ENCODE peak calls at places on chromosomes 11 and 22, in six cellular contexts. One of them, this sample, is unnamed.

GRCh38 chr22:38569181-38569971 is 607 bp downstream of the DMC1 start:
- DNase-seq in occipital lobe: no peak
- DNase-seq in HEK293T: peak; percentile 52
- DNase-seq in M059J: no peak
- DNase-seq in posterior cingulate gyrus: no peak
- DNase-seq in HuH-7: no peak
- DNase-seq in this sample: peak; percentile 43

GRCh38 chr22:32204856-32205722 is at the start of gene RFPL2:
- DNase-seq in occipital lobe: peak; percentile 76
- DNase-seq in HEK293T: peak; percentile 85
- DNase-seq in posterior cingulate gyrus: peak; percentile 63
- DNase-seq in HuH-7: peak; percentile 88
- DNase-seq in M059J: no peak
- DNase-seq in this sample: no peak

GRCh38 chr11:65427691-65428577 is 5.3 kb downstream of the NEAT1 start:
- DNase-seq in HEK293T: no peak
- DNase-seq in occipital lobe: no peak
- DNase-seq in M059J: peak; percentile 89
- DNase-seq in HuH-7: no peak
- DNase-seq in posterior cingulate gyrus: no peak
- DNase-seq in this sample: peak; percentile 21

GRCh38 chr11:22860241-22860640 is at the start of gene CCDC179:
- DNase-seq in posterior cingulate gyrus: no peak
- DNase-seq in occipital lobe: no peak
- DNase-seq in HuH-7: no peak
- DNase-seq in HEK293T: no peak
- DNase-seq in M059J: no peak
- DNase-seq in this sample: no peak

GRCh38 chr22:45548991-45549736 is 46.5 kb downstream of the FBLN1 start:
- DNase-seq in HEK293T: no peak
- DNase-seq in occipital lobe: no peak
- DNase-seq in HuH-7: no peak
- DNase-seq in posterior cingulate gyrus: no peak
- DNase-seq in M059J: peak; percentile 91
- DNase-seq in this sample: no peak

GRCh38 chr11:95577716-95578460 is 211.7 kb downstream of the FAM76B start:
- DNase-seq in M059J: peak; percentile 2
- DNase-seq in HuH-7: no peak
- DNase-seq in HEK293T: no peak
- DNase-seq in occipital lobe: no peak
- DNase-seq in posterior cingulate gyrus: no peak
- DNase-seq in this sample: no peak

GRCh38 chr11:126408496-126408895 is 53.0 kb downstream of the ST3GAL4 start:
- DNase-seq in posterior cingulate gyrus: no peak
- DNase-seq in HuH-7: no peak
- DNase-seq in occipital lobe: no peak
- DNase-seq in HEK293T: no peak
- DNase-seq in M059J: no peak
- DNase-seq in this sample: no peak

GRCh38 chr11:12694182-12694531 is 19.9 kb downstream of the TEAD1 start:
- DNase-seq in HuH-7: no peak
- DNase-seq in posterior cingulate gyrus: no peak
- DNase-seq in HEK293T: no peak
- DNase-seq in M059J: no peak
- DNase-seq in occipital lobe: no peak
- DNase-seq in this sample: no peak

GRCh38 chr22:38718414-38718813 is 12.7 kb downstream of the GTPBP1 start:
- DNase-seq in M059J: peak; percentile 89
- DNase-seq in occipital lobe: peak; percentile 36
- DNase-seq in posterior cingulate gyrus: no peak
- DNase-seq in HuH-7: no peak
- DNase-seq in HEK293T: peak; percentile 76
- DNase-seq in this sample: no peak

GRCh38 chr11:71572811-71573210 is 7.4 kb downstream of the KRTAP5-10 start:
- DNase-seq in posterior cingulate gyrus: no peak
- DNase-seq in HuH-7: no peak
- DNase-seq in HEK293T: no peak
- DNase-seq in M059J: no peak
- DNase-seq in occipital lobe: no peak
- DNase-seq in this sample: no peak

GRCh38 chr11:129861702-129862107 is 33.7 kb downstream of the NFRKB start:
- DNase-seq in HuH-7: peak; percentile 76
- DNase-seq in occipital lobe: no peak
- DNase-seq in posterior cingulate gyrus: no peak
- DNase-seq in M059J: peak; percentile 98
- DNase-seq in HEK293T: peak; percentile 25
- DNase-seq in this sample: no peak

GRCh38 chr11:114239632-114240224 is 56.5 kb upstream of the NNMT start:
- DNase-seq in HEK293T: no peak
- DNase-seq in posterior cingulate gyrus: no peak
- DNase-seq in M059J: no peak
- DNase-seq in occipital lobe: no peak
- DNase-seq in HuH-7: no peak
- DNase-seq in this sample: no peak

GRCh38 chr11:130025371-130025770 is 22.7 kb upstream of the PRDM10 start:
- DNase-seq in occipital lobe: no peak
- DNase-seq in M059J: no peak
- DNase-seq in HEK293T: no peak
- DNase-seq in posterior cingulate gyrus: no peak
- DNase-seq in HuH-7: no peak
- DNase-seq in this sample: no peak

GRCh38 chr11:33449798-33450197 is 192.6 kb downstream of the HIPK3 start:
- DNase-seq in HEK293T: no peak
- DNase-seq in posterior cingulate gyrus: no peak
- DNase-seq in occipital lobe: no peak
- DNase-seq in HuH-7: no peak
- DNase-seq in M059J: peak; percentile 80
- DNase-seq in this sample: no peak

GRCh38 chr22:24391836-24392217 is 35.6 kb upstream of the ADORA2A start:
- DNase-seq in HEK293T: no peak
- DNase-seq in posterior cingulate gyrus: no peak
- DNase-seq in M059J: peak; percentile 63
- DNase-seq in HuH-7: no peak
- DNase-seq in occipital lobe: no peak
- DNase-seq in this sample: no peak

GRCh38 chr22:38742176-38742942 is 13.4 kb downstream of the SUN2 start:
- DNase-seq in M059J: no peak
- DNase-seq in posterior cingulate gyrus: no peak
- DNase-seq in occipital lobe: no peak
- DNase-seq in HEK293T: no peak
- DNase-seq in HuH-7: no peak
- DNase-seq in this sample: no peak

GRCh38 chr11:74650498-74650897 is 58.1 kb downstream of the POLD3 start:
- DNase-seq in posterior cingulate gyrus: no peak
- DNase-seq in M059J: no peak
- DNase-seq in HEK293T: no peak
- DNase-seq in occipital lobe: no peak
- DNase-seq in HuH-7: no peak
- DNase-seq in this sample: no peak

GRCh38 chr11:66856496-66857233 is at the start of gene LRFN4:
- DNase-seq in HEK293T: peak; percentile 49
- DNase-seq in HuH-7: no peak
- DNase-seq in posterior cingulate gyrus: no peak
- DNase-seq in M059J: peak; percentile 71
- DNase-seq in occipital lobe: no peak
- DNase-seq in this sample: peak; percentile 51

GRCh38 chr11:13238879-13239514 is 38.6 kb upstream of the BMAL1 start:
- DNase-seq in occipital lobe: no peak
- DNase-seq in M059J: peak; percentile 65
- DNase-seq in HuH-7: peak; percentile 38
- DNase-seq in posterior cingulate gyrus: no peak
- DNase-seq in HEK293T: peak; percentile 52
- DNase-seq in this sample: no peak

GRCh38 chr11:45233121-45233803 is 52.9 kb downstream of the SYT13 start:
- DNase-seq in HEK293T: peak; percentile 87
- DNase-seq in occipital lobe: peak; percentile 33
- DNase-seq in posterior cingulate gyrus: peak; percentile 54
- DNase-seq in HuH-7: peak; percentile 91
- DNase-seq in M059J: peak; percentile 61
- DNase-seq in this sample: peak; percentile 76

GRCh38 chr11:62794201-62794775 is 2.5 kb upstream of the TMEM223 start:
- DNase-seq in posterior cingulate gyrus: no peak
- DNase-seq in HuH-7: no peak
- DNase-seq in occipital lobe: no peak
- DNase-seq in M059J: no peak
- DNase-seq in HEK293T: no peak
- DNase-seq in this sample: no peak

GRCh38 chr11:45489281-45489906 is 176.0 kb downstream of the CHST1 start:
- DNase-seq in HEK293T: no peak
- DNase-seq in posterior cingulate gyrus: no peak
- DNase-seq in occipital lobe: no peak
- DNase-seq in HuH-7: no peak
- DNase-seq in M059J: no peak
- DNase-seq in this sample: no peak

GRCh38 chr11:124085583-124085982 is 29.7 kb upstream of the VWA5A start:
- DNase-seq in occipital lobe: no peak
- DNase-seq in M059J: peak; percentile 18
- DNase-seq in HEK293T: no peak
- DNase-seq in posterior cingulate gyrus: no peak
- DNase-seq in HuH-7: no peak
- DNase-seq in this sample: no peak

GRCh38 chr11:87299041-87299481 is 261.3 kb downstream of the TMEM135 start:
- DNase-seq in M059J: peak; percentile 22
- DNase-seq in HuH-7: no peak
- DNase-seq in HEK293T: no peak
- DNase-seq in posterior cingulate gyrus: no peak
- DNase-seq in occipital lobe: no peak
- DNase-seq in this sample: no peak

GRCh38 chr11:45021692-45022130 is 71.0 kb upstream of the TP53I11 start:
- DNase-seq in HEK293T: no peak
- DNase-seq in HuH-7: no peak
- DNase-seq in occipital lobe: no peak
- DNase-seq in posterior cingulate gyrus: no peak
- DNase-seq in M059J: peak; percentile 86
- DNase-seq in this sample: peak; percentile 31

GRCh38 chr11:67453816-67454732 is 1.1 kb upstream of the CABP4 start:
- DNase-seq in HuH-7: no peak
- DNase-seq in occipital lobe: no peak
- DNase-seq in posterior cingulate gyrus: no peak
- DNase-seq in M059J: no peak
- DNase-seq in HEK293T: no peak
- DNase-seq in this sample: no peak

GRCh38 chr11:96307748-96308133 is 35.3 kb downstream of the MAML2 start:
- DNase-seq in M059J: peak; percentile 96
- DNase-seq in posterior cingulate gyrus: no peak
- DNase-seq in occipital lobe: no peak
- DNase-seq in HuH-7: no peak
- DNase-seq in HEK293T: peak; percentile 24
- DNase-seq in this sample: no peak

GRCh38 chr22:32646476-32646875 is 155.0 kb upstream of the TIMP3 start:
- DNase-seq in M059J: no peak
- DNase-seq in posterior cingulate gyrus: no peak
- DNase-seq in HuH-7: no peak
- DNase-seq in occipital lobe: no peak
- DNase-seq in HEK293T: no peak
- DNase-seq in this sample: no peak

GRCh38 chr11:80365980-80366379 is 925.1 kb upstream of the TENM4 start:
- DNase-seq in HEK293T: no peak
- DNase-seq in M059J: no peak
- DNase-seq in HuH-7: no peak
- DNase-seq in posterior cingulate gyrus: no peak
- DNase-seq in occipital lobe: no peak
- DNase-seq in this sample: no peak

GRCh38 chr11:80240245-80240644 is 799.4 kb upstream of the TENM4 start:
- DNase-seq in posterior cingulate gyrus: no peak
- DNase-seq in M059J: peak; percentile 8
- DNase-seq in HuH-7: no peak
- DNase-seq in occipital lobe: no peak
- DNase-seq in HEK293T: no peak
- DNase-seq in this sample: no peak

GRCh38 chr22:25762147-25762546 is 20.2 kb downstream of the MYO18B start:
- DNase-seq in HEK293T: no peak
- DNase-seq in M059J: no peak
- DNase-seq in HuH-7: peak; percentile 64
- DNase-seq in posterior cingulate gyrus: no peak
- DNase-seq in occipital lobe: no peak
- DNase-seq in this sample: no peak

GRCh38 chr11:98060759-98061158 is 960.0 kb upstream of the CNTN5 start:
- DNase-seq in HEK293T: no peak
- DNase-seq in posterior cingulate gyrus: no peak
- DNase-seq in occipital lobe: no peak
- DNase-seq in M059J: no peak
- DNase-seq in HuH-7: no peak
- DNase-seq in this sample: no peak

GRCh38 chr11:71505001-71505400 is 22.1 kb upstream of the KRTAP5-7 start:
- DNase-seq in HEK293T: no peak
- DNase-seq in HuH-7: no peak
- DNase-seq in M059J: no peak
- DNase-seq in occipital lobe: no peak
- DNase-seq in posterior cingulate gyrus: no peak
- DNase-seq in this sample: no peak

GRCh38 chr11:34629711-34630110 is 8.8 kb downstream of the EHF start:
- DNase-seq in HEK293T: no peak
- DNase-seq in HuH-7: no peak
- DNase-seq in posterior cingulate gyrus: no peak
- DNase-seq in occipital lobe: no peak
- DNase-seq in M059J: no peak
- DNase-seq in this sample: no peak

This sample was measured in dorsolateral prefrontal cortex.